ENCODE peak calls at places on chromosomes 5 and 9, in four cellular contexts. One of them, this sample, is unnamed.

GRCh38 chr5:127707209-127707608 is 4.0 kb downstream of the CCDC192 start:
- DNase-seq in GM12878: no peak
- DNase-seq in HepG2: no peak
- DNase-seq in K562: no peak
- DNase-seq in this sample: no peak

GRCh38 chr5:146291421-146292074 is 47.1 kb upstream of the POU4F3 start:
- DNase-seq in GM12878: no peak
- DNase-seq in HepG2: peak
- DNase-seq in K562: peak
- DNase-seq in this sample: no peak

GRCh38 chr9:116633444-116633843 is 53.7 kb upstream of the TRIM32 start:
- DNase-seq in GM12878: no peak
- DNase-seq in HepG2: no peak
- DNase-seq in K562: no peak
- DNase-seq in this sample: no peak

GRCh38 chr5:97383996-97384395 is 200.9 kb upstream of the RIOK2 start:
- DNase-seq in GM12878: no peak
- DNase-seq in HepG2: no peak
- DNase-seq in K562: no peak
- DNase-seq in this sample: no peak

GRCh38 chr5:144395704-144396103 is 225.0 kb downstream of the KCTD16 start:
- DNase-seq in GM12878: no peak
- DNase-seq in HepG2: no peak
- DNase-seq in K562: no peak
- DNase-seq in this sample: no peak

GRCh38 chr5:112957970-112958773 is 18.4 kb upstream of the DCP2 start:
- DNase-seq in GM12878: peak
- DNase-seq in HepG2: peak
- DNase-seq in K562: peak
- DNase-seq in this sample: no peak

GRCh38 chr9:131839281-131840084 is 99.6 kb upstream of the RAPGEF1 start:
- DNase-seq in GM12878: no peak
- DNase-seq in HepG2: no peak
- DNase-seq in K562: no peak
- DNase-seq in this sample: no peak

GRCh38 chr9:35226685-35227084 is 64.9 kb downstream of the UNC13B start:
- DNase-seq in GM12878: no peak
- DNase-seq in HepG2: no peak
- DNase-seq in K562: no peak
- DNase-seq in this sample: no peak

GRCh38 chr5:180345186-180345585 is 8.0 kb downstream of the GFPT2 start:
- DNase-seq in GM12878: no peak
- DNase-seq in HepG2: no peak
- DNase-seq in K562: no peak
- DNase-seq in this sample: no peak

GRCh38 chr5:32123058-32123805 is 50.9 kb downstream of the GOLPH3 start:
- DNase-seq in GM12878: no peak
- DNase-seq in HepG2: no peak
- DNase-seq in K562: no peak
- DNase-seq in this sample: no peak

GRCh38 chr5:103442756-103443155 is 119.8 kb downstream of the NUDT12 start:
- DNase-seq in GM12878: no peak
- DNase-seq in HepG2: no peak
- DNase-seq in K562: no peak
- DNase-seq in this sample: no peak

GRCh38 chr9:6733243-6733642 is 24.5 kb upstream of the KDM4C start:
- DNase-seq in GM12878: no peak
- DNase-seq in HepG2: no peak
- DNase-seq in K562: no peak
- DNase-seq in this sample: no peak

GRCh38 chr5:5828619-5829018 is 406.1 kb downstream of the ICE1 start:
- DNase-seq in GM12878: no peak
- DNase-seq in HepG2: peak
- DNase-seq in K562: no peak
- DNase-seq in this sample: no peak

GRCh38 chr9:133869674-133870419 is 122.3 kb downstream of the VAV2 start:
- DNase-seq in GM12878: no peak
- DNase-seq in HepG2: no peak
- DNase-seq in K562: peak
- DNase-seq in this sample: no peak

GRCh38 chr5:143400541-143401252 is 2.8 kb downstream of the NR3C1 start:
- DNase-seq in GM12878: no peak
- DNase-seq in HepG2: no peak
- DNase-seq in K562: no peak
- DNase-seq in this sample: no peak

GRCh38 chr5:105168806-105169205 is 1606.2 kb upstream of the NUDT12 start:
- DNase-seq in GM12878: no peak
- DNase-seq in HepG2: no peak
- DNase-seq in K562: no peak
- DNase-seq in this sample: no peak

GRCh38 chr9:114804504-114804903 is 1.3 kb downstream of the TNFSF15 start:
- DNase-seq in GM12878: no peak
- DNase-seq in HepG2: peak
- DNase-seq in K562: no peak
- DNase-seq in this sample: no peak

GRCh38 chr5:127650649-127651048 is 1.8 kb downstream of the CTXN3 start:
- DNase-seq in GM12878: no peak
- DNase-seq in HepG2: no peak
- DNase-seq in K562: no peak
- DNase-seq in this sample: no peak

GRCh38 chr5:172915514-172915913 is 43.7 kb upstream of the RPL26L1 start:
- DNase-seq in GM12878: no peak
- DNase-seq in HepG2: no peak
- DNase-seq in K562: no peak
- DNase-seq in this sample: no peak

GRCh38 chr5:127136908-127137307 is 63.6 kb upstream of the C5orf63 start:
- DNase-seq in GM12878: no peak
- DNase-seq in HepG2: no peak
- DNase-seq in K562: no peak
- DNase-seq in this sample: no peak

GRCh38 chr9:107242073-107243063 is 40.7 kb upstream of the RAD23B start:
- DNase-seq in GM12878: no peak
- DNase-seq in HepG2: no peak
- DNase-seq in K562: no peak
- DNase-seq in this sample: no peak

GRCh38 chr9:121921444-121921843 is 171.7 kb downstream of the TTLL11 start:
- DNase-seq in GM12878: no peak
- DNase-seq in HepG2: no peak
- DNase-seq in K562: no peak
- DNase-seq in this sample: no peak

GRCh38 chr5:14161825-14162556 is 18.8 kb downstream of the TRIO start:
- DNase-seq in GM12878: no peak
- DNase-seq in HepG2: no peak
- DNase-seq in K562: no peak
- DNase-seq in this sample: no peak

GRCh38 chr9:83012160-83012559 is 50.8 kb downstream of the RASEF start:
- DNase-seq in GM12878: no peak
- DNase-seq in HepG2: no peak
- DNase-seq in K562: no peak
- DNase-seq in this sample: no peak

GRCh38 chr9:83012578-83013260 is 50.2 kb downstream of the RASEF start:
- DNase-seq in GM12878: no peak
- DNase-seq in HepG2: no peak
- DNase-seq in K562: no peak
- DNase-seq in this sample: no peak

GRCh38 chr9:83015897-83016296 is 47.0 kb downstream of the RASEF start:
- DNase-seq in GM12878: no peak
- DNase-seq in HepG2: no peak
- DNase-seq in K562: no peak
- DNase-seq in this sample: no peak

GRCh38 chr9:83013261-83013610 is 49.7 kb downstream of the RASEF start:
- DNase-seq in GM12878: no peak
- DNase-seq in HepG2: no peak
- DNase-seq in K562: no peak
- DNase-seq in this sample: no peak

DNA sequence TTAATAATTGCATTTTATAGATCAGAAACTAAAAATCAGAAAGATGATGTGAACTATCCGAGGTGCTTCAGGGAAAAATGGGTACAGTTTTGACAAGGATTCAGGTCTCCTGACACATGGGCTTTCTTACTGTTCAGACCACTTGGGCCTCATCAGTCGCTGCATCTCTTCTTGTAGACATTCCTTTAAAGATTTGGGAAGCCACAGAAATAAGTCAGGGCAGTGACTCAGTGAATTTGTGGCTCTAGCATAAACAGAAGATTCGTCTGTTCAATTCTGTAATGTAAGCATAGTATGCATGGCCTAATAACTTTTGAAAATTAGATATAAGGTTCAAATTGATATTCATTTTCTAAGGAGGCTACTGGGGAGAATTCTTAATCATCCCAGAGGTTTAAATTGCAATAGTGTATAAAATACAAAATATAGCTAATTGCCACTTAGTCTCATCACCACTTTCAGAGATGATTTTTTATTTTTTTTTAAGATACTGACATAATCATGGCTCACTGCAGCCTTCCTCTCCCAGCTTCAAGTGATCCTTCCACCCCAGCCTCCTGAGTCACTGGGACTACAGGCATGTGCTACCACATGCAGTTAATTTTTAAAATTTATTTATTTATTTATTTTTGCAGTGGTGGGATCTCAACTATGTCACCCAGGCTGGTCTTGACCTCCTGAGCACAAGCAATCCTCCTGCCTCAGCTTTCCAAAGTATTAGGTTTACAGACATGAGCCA is 48.9 kb downstream of the RASEF start:
- DNase-seq in GM12878: no peak
- DNase-seq in HepG2: no peak
- DNase-seq in K562: no peak
- DNase-seq in this sample: no peak
- TF ChIP-seq ETV6 in GM12878: no peak
- TF ChIP-seq ETV6 in HepG2: no peak
- TF ChIP-seq ETV6 in K562: no peak
- TF ChIP-seq ETV6 in this sample: no peak

GRCh38 chr9:112111461-112111860 is 63.6 kb downstream of the SUSD1 start:
- DNase-seq in GM12878: no peak
- DNase-seq in HepG2: no peak
- DNase-seq in K562: no peak
- DNase-seq in this sample: no peak

GRCh38 chr9:112112519-112112918 is 62.6 kb downstream of the SUSD1 start:
- DNase-seq in GM12878: no peak
- DNase-seq in HepG2: no peak
- DNase-seq in K562: no peak
- DNase-seq in this sample: no peak

GRCh38 chr9:112110773-112111106 is 64.4 kb downstream of the SUSD1 start:
- DNase-seq in GM12878: no peak
- DNase-seq in HepG2: no peak
- DNase-seq in K562: no peak
- DNase-seq in this sample: no peak

GRCh38 chr9:112115109-112115508 is 60.0 kb downstream of the SUSD1 start:
- DNase-seq in GM12878: no peak
- DNase-seq in HepG2: no peak
- DNase-seq in K562: no peak
- DNase-seq in this sample: no peak

DNA sequence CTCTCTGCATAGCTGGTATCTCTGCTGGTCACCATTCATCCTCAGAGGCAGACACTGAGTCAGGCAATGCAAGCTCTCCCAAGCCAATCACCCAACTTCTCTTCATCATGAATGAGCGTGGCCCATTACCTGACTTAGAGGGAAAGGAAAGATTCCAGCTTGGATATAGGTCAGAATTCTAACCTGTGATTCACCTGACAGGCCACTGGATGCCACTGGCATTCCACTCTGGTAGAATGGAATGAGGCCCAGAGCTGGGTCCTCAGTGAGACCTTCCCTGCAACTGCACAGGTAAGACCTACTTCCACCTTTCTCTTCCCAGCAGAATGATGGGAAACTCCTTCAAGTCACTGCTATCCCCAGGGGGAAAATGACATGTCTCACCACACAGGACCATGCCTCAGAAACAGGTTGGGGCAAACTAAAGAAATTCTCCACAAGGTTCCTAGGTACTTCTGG is 62.1 kb downstream of the SUSD1 start:
- DNase-seq in GM12878: no peak
- DNase-seq in HepG2: peak
- DNase-seq in K562: no peak
- DNase-seq in this sample: peak
- TF ChIP-seq ETV6 in GM12878: no peak
- TF ChIP-seq ETV6 in HepG2: no peak
- TF ChIP-seq ETV6 in K562: no peak
- TF ChIP-seq ETV6 in this sample: no peak

DNA sequence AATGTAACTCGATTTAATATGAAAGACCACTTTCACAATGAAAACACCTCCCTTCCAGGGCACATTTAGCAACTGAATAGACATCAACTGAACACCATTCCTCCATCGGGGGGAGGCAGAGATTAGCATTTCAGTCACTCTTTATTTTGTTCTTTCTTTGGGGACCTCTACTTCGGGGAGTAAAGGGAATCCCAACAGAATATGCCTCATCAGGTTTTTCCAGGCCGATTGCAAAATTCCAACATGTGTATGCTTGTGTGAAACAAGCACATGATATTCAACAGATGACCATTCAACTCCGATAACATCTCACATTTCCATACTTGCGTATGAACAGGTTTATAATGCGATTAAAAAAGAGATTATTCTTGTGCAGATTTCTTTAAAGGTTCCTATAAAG is 124.2 kb upstream of the RETREG1 start:
- DNase-seq in GM12878: no peak
- DNase-seq in HepG2: peak
- DNase-seq in K562: no peak
- DNase-seq in this sample: no peak
- TF ChIP-seq ETV6 in GM12878: no peak
- TF ChIP-seq ETV6 in HepG2: no peak
- TF ChIP-seq ETV6 in K562: no peak
- TF ChIP-seq ETV6 in this sample: no peak

DNA sequence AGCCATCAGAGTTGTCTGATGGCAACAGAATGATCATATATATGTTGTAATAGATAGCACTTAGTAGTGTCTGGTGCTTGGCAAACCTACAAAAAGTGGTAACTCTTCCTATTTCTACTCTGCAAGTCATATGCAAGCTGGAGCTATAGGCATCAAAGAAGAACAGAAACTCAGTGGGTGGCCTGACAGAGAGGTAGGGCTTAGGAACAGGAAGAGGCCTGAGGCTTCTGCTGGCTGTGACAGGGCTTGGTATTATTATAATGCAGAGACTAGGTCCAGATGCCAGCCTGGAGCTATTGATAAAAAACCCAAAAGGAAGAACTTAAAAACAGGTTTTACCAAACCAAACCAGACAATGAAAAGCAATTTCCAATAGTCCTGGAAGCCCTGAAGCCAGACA is 4.4 kb upstream of the DIAPH1 start:
- DNase-seq in GM12878: peak
- DNase-seq in HepG2: no peak
- DNase-seq in K562: no peak
- DNase-seq in this sample: no peak
- TF ChIP-seq ETV6 in GM12878: no peak
- TF ChIP-seq ETV6 in HepG2: no peak
- TF ChIP-seq ETV6 in K562: no peak
- TF ChIP-seq ETV6 in this sample: no peak

DNA sequence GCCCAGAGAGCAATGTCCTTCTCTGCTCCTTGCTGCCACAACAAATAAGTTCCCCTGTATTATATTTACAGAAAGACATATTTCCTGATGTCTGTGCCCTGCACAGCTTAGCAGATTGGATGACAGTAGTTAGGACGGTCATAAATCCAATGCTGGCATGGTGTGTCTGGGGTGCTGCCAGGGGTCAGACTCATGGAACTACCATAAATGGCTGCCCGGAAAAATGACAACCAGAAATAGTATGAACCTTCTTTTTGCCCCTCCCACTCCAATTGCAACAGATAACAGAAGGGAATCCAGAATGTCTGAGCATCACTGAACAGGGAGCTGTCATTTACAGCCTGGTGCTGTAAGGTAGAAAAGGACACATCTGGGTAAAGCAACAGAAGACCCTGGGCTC is 511.2 kb downstream of the PSAT1 start:
- DNase-seq in GM12878: no peak
- DNase-seq in HepG2: no peak
- DNase-seq in K562: no peak
- DNase-seq in this sample: no peak
- TF ChIP-seq ETV6 in GM12878: no peak
- TF ChIP-seq ETV6 in HepG2: no peak
- TF ChIP-seq ETV6 in K562: no peak
- TF ChIP-seq ETV6 in this sample: no peak